ENCODE peak calls at places on chromosomes 16 and 17, in ten cellular contexts. D is GM12865; V is AG09309; G is heart right ventricle; K is spleen; A is foreskin fibroblast; E is epithelial cell of esophagus; Z is A549; O is neuronal stem cell; Y is CD8-positive, alpha-beta memory T cell. W is an unnamed sample.

GRCh38 chr17:12627177-12627629 is 38.5 kb upstream of the MYOCD start:
- DNase-seq in E (peak), A (peak), V (peak), O (no peak), Z (peak), D (no peak), G (no peak), Y (no peak), K (no peak), W (no peak)

GRCh38 chr16:35344012-35344762 is 1884.8 kb downstream of the TP53TG3F start:
- DNase-seq in Y (no peak), V (no peak), O (no peak), E (no peak), A (no peak), G (no peak), Z (no peak), D (no peak), K (no peak), W (no peak)

GRCh38 chr17:80109713-80110446 is 8.5 kb downstream of the GAA start:
- DNase-seq in Z (no peak), V (no peak), O (no peak), G (no peak), E (peak), Y (no peak), D (no peak), A (no peak), K (peak), W (peak)

GRCh38 chr16:24635900-24636610 is 93.4 kb upstream of the TNRC6A start:
- DNase-seq in G (peak), Z (peak), A (peak), O (no peak), E (peak), D (no peak), V (peak), Y (no peak), K (no peak), W (peak)

GRCh38 chr16:64211306-64211705 is 910.6 kb downstream of the CDH11 start:
- DNase-seq in A (peak), O (no peak), V (no peak), G (no peak), E (no peak), Y (no peak), Z (no peak), D (no peak), K (no peak), W (no peak)

GRCh38 chr16:66470556-66470955 is 43.5 kb downstream of the BEAN1 start:
- DNase-seq in A (no peak), G (no peak), E (no peak), O (no peak), V (no peak), Z (no peak), Y (no peak), K (no peak), D (no peak), W (no peak)

GRCh38 chr16:845349-845740 is 44.8 kb upstream of the GNG13 start:
- DNase-seq in G (no peak), V (no peak), Z (no peak), E (no peak), Y (no peak), K (no peak), D (no peak), A (no peak), O (no peak), W (no peak)

GRCh38 chr17:31416503-31416923 is 25.0 kb downstream of the RAB11FIP4 start:
- DNase-seq in Y (no peak), E (no peak), G (peak), V (no peak), Z (no peak), K (peak), D (no peak), A (no peak), O (peak), W (peak)

GRCh38 chr17:45963889-45964288 is 35.2 kb upstream of the STH start:
- DNase-seq in V (no peak), K (no peak), Y (no peak), D (no peak), Z (no peak), G (no peak), A (no peak), E (no peak), O (no peak), W (no peak)

GRCh38 chr16:14564881-14565687 is 65.0 kb downstream of the PARN start:
- DNase-seq in D (no peak), Z (peak), G (no peak), A (peak), Y (no peak), E (peak), O (no peak), K (no peak), V (peak), W (no peak)

GRCh38 chr16:14424595-14424994 is 205.5 kb downstream of the PARN start:
- DNase-seq in O (no peak), E (no peak), K (no peak), G (no peak), A (no peak), D (no peak), Z (no peak), Y (no peak), V (no peak), W (no peak)

GRCh38 chr16:64950731-64951130 is 171.1 kb downstream of the CDH11 start:
- DNase-seq in G (no peak), A (no peak), K (peak), D (no peak), E (no peak), Z (no peak), V (no peak), O (no peak), Y (no peak), W (no peak)

GRCh38 chr16:11251525-11252481 is 4.2 kb downstream of the SOCS1 start:
- DNase-seq in O (no peak), D (peak), E (peak), Z (no peak), G (no peak), A (peak), K (peak), Y (peak), V (peak), W (no peak)

DNA sequence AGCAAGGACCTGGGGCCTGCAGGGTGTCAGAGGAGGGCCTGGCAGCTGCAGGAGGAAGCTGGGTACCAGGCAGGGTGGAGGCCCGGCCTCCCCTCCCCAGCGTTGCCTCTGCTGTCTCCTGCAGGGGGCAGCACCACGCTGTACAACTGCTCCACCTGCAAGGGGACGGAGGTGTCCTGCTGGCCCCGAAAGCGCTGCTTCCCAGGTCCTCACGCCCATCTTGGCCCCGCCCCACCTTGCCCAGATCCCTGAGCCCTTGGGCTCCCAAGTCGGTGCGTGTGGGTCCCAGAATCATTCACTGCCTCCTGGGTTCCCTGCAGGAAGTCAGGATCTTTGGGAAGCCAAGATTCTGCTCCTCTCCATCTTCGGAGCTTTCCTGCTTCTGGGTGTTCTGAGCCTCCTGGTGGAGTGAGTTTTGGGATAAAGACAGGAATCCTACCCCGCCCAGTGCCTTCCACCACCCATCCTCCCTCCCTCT is 1.2 kb downstream of the TMEM95 start:
- DNase-seq in O (peak), E (peak), D (peak), K (peak), Y (peak), Z (peak), A (peak), V (no peak), G (peak), W (peak)
- H3K4me3 ChIP-seq in O (no peak), E (no peak), D (no peak), K (no peak), Y (no peak), Z (no peak), A (no peak), V (no peak), G (no peak), W (no peak)

GRCh38 chr16:8398548-8398947 is 191.8 kb downstream of the TMEM114 start:
- DNase-seq in V (no peak), O (no peak), E (no peak), G (no peak), D (no peak), Y (no peak), K (no peak), A (no peak), Z (no peak), W (no peak)
- H3K4me3 ChIP-seq in V (no peak), O (no peak), E (no peak), G (no peak), D (no peak), Y (no peak), K (no peak), A (no peak), Z (no peak), W (no peak)

GRCh38 chr17:78879679-78880186 is 23.3 kb downstream of the CEP295NL start:
- DNase-seq in Z (no peak), G (peak), K (peak), A (peak), V (peak), E (no peak), D (no peak), Y (no peak), O (no peak), W (no peak)
- H3K4me3 ChIP-seq in Z (no peak), G (peak), K (peak), A (no peak), V (no peak), E (no peak), D (no peak), Y (peak), O (no peak), W (peak)

GRCh38 chr17:14306602-14307001 is 5.7 kb downstream of the HS3ST3B1 start:
- DNase-seq in E (no peak), G (no peak), Y (no peak), A (no peak), Z (no peak), K (no peak), V (no peak), D (no peak), O (no peak), W (no peak)

GRCh38 chr17:14308965-14309879 is 8.3 kb downstream of the HS3ST3B1 start:
- DNase-seq in G (peak), O (peak), V (peak), D (peak), Y (peak), A (peak), K (peak), Z (peak), E (peak), W (peak)

GRCh38 chr17:14305785-14306496 is 5.1 kb downstream of the HS3ST3B1 start:
- DNase-seq in G (no peak), A (no peak), K (no peak), Z (no peak), V (no peak), O (no peak), E (no peak), D (no peak), Y (no peak), W (no peak)

GRCh38 chr17:14308636-14308964 is 7.7 kb downstream of the HS3ST3B1 start:
- DNase-seq in K (no peak), E (no peak), Z (no peak), D (no peak), O (peak), Y (no peak), V (no peak), A (no peak), G (no peak), W (no peak)

DNA sequence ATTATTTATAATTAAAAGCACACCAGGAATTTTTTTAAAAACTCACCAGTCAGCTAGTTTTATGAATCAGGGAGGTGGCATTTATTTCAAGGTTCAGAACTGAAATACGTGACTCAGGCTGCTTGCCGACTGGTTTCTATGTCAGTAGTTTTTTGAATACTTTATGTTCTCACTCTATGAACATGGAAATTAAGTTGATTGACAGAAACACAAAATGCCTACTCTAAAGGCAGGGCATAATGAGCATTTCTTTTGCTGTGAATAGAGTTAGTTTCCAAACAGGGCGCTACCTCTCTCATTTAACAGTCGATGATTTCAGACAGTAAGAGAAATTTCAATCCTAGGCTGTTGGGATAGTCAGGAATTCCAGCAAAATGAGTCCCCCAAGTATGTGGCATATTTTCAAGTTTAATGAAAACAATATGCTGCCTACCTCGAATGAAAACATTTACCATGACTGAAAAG is 6.7 kb downstream of the HS3ST3B1 start:
- DNase-seq in D (no peak), V (peak), Y (no peak), A (peak), K (no peak), E (peak), G (no peak), Z (no peak), O (no peak), W (no peak)
- H3K4me3 ChIP-seq in D (no peak), V (peak), Y (no peak), A (peak), K (no peak), E (no peak), G (no peak), Z (no peak), O (peak), W (no peak)

GRCh38 chr17:37742762-37743611 is 1.9 kb downstream of the HNF1B start:
- DNase-seq in D (no peak), E (no peak), Y (no peak), A (peak), Z (peak), V (no peak), O (peak), G (no peak), K (no peak), W (no peak)
- H3K4me3 ChIP-seq in D (peak), E (no peak), Y (no peak), A (no peak), Z (peak), V (no peak), O (no peak), G (peak), K (peak), W (no peak)

DNA sequence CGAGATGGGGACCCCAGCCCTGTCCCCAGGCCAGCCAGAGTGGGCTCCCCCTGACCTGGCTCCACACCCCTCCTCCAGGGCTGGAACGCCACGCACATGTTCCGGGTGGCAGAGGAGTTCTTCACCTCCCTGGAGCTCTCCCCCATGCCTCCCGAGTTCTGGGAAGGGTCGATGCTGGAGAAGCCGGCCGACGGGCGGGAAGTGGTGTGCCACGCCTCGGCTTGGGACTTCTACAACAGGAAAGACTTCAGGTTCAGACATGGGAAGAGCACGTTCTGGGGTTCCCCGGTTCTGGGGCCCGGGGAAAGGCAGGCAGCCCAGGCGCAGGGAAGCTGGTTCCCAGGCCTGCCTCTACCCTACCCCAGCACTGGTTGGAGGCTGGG is 4.6 kb downstream of the ACE start:
- DNase-seq in K (no peak), Y (no peak), D (no peak), Z (no peak), V (no peak), E (no peak), O (no peak), G (no peak), A (no peak), W (no peak)
- H3K4me3 ChIP-seq in K (no peak), Y (no peak), D (no peak), Z (no peak), V (no peak), E (no peak), O (no peak), G (no peak), A (no peak), W (no peak)

GRCh38 chr17:67401106-67401505 is 24.0 kb downstream of the PITPNC1 start:
- DNase-seq in Y (no peak), A (no peak), O (no peak), G (no peak), E (no peak), D (no peak), K (no peak), V (no peak), Z (no peak), W (no peak)

GRCh38 chr17:67401598-67402504 is 24.8 kb downstream of the PITPNC1 start:
- DNase-seq in Z (no peak), Y (no peak), O (no peak), K (no peak), G (no peak), V (no peak), D (no peak), E (no peak), A (no peak), W (no peak)

GRCh38 chr17:67403065-67403464 is 26.0 kb downstream of the PITPNC1 start:
- DNase-seq in V (no peak), Y (no peak), Z (no peak), O (no peak), D (no peak), K (no peak), E (no peak), G (no peak), A (no peak), W (no peak)

GRCh38 chr17:67399676-67400075 is 22.6 kb downstream of the PITPNC1 start:
- DNase-seq in D (no peak), K (no peak), E (no peak), G (no peak), V (no peak), Z (no peak), Y (no peak), A (no peak), O (no peak), W (no peak)

DNA sequence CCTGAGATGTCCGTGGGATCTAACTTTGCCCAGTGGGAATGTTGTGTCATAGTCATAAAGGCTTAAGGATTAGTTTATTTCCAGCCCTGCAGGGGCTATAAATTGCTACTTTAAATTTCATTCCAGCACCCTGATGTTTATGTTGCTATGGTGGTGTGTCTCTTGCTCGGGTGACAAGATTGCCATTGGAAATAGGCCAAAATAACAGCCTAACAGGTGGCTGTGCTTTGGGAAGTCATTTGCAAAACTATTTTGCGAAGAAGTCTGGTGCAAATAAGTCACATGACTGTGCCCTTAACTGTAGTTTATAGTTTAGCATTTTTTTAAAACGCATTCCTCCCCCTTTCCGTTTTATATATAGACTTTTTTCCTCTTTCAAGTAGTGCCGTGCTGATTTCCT is 23.1 kb downstream of the PITPNC1 start:
- DNase-seq in D (no peak), Z (no peak), K (no peak), G (no peak), V (no peak), E (no peak), A (peak), O (no peak), Y (no peak), W (no peak)
- H3K4me3 ChIP-seq in D (no peak), Z (no peak), K (no peak), G (no peak), V (no peak), E (no peak), A (no peak), O (no peak), Y (peak), W (no peak)

W was measured in dorsolateral prefrontal cortex.